ENCODE peak calls at places on chromosome 7, in six cellular contexts. One of them, this sample, is unnamed.

GRCh38 chr7:82697897-82698296 is 254.3 kb upstream of the CACNA2D1 start:
- DNase-seq in fibroblast of mammary gland: no peak
- DNase-seq in HFF-Myc: no peak
- DNase-seq in lower lobe of right lung: no peak
- DNase-seq in dorsolateral prefrontal cortex: no peak
- DNase-seq in HCT116: no peak
- DNase-seq in this sample: no peak

GRCh38 chr7:50669890-50670289 is 104.7 kb upstream of the DDC start:
- DNase-seq in HFF-Myc: no peak
- DNase-seq in dorsolateral prefrontal cortex: peak
- DNase-seq in lower lobe of right lung: no peak
- DNase-seq in fibroblast of mammary gland: no peak
- DNase-seq in HCT116: no peak
- DNase-seq in this sample: no peak

GRCh38 chr7:100722480-100723212 is 2.4 kb downstream of the EPO start:
- DNase-seq in HFF-Myc: no peak
- DNase-seq in lower lobe of right lung: no peak
- DNase-seq in HCT116: no peak
- DNase-seq in dorsolateral prefrontal cortex: no peak
- DNase-seq in fibroblast of mammary gland: no peak
- DNase-seq in this sample: no peak

GRCh38 chr7:106493041-106493731 is 167.8 kb downstream of the CCDC71L start:
- DNase-seq in HCT116: no peak
- DNase-seq in dorsolateral prefrontal cortex: no peak
- DNase-seq in fibroblast of mammary gland: no peak
- DNase-seq in HFF-Myc: no peak
- DNase-seq in lower lobe of right lung: peak
- DNase-seq in this sample: no peak

GRCh38 chr7:120733143-120733542 is 124.8 kb downstream of the TSPAN12 start:
- DNase-seq in HCT116: peak
- DNase-seq in dorsolateral prefrontal cortex: no peak
- DNase-seq in fibroblast of mammary gland: peak
- DNase-seq in lower lobe of right lung: no peak
- DNase-seq in HFF-Myc: peak
- DNase-seq in this sample: no peak

GRCh38 chr7:114922652-114923402 is 933 bp downstream of the MDFIC start:
- DNase-seq in HFF-Myc: no peak
- DNase-seq in HCT116: no peak
- DNase-seq in dorsolateral prefrontal cortex: no peak
- DNase-seq in lower lobe of right lung: peak
- DNase-seq in fibroblast of mammary gland: peak
- DNase-seq in this sample: peak

GRCh38 chr7:134648456-134648855 is 1.8 kb downstream of the BPGM start:
- DNase-seq in lower lobe of right lung: no peak
- DNase-seq in HCT116: no peak
- DNase-seq in dorsolateral prefrontal cortex: no peak
- DNase-seq in HFF-Myc: no peak
- DNase-seq in fibroblast of mammary gland: no peak
- DNase-seq in this sample: no peak

GRCh38 chr7:94258856-94259255 is 135.8 kb upstream of the COL1A2 start:
- DNase-seq in HFF-Myc: peak
- DNase-seq in fibroblast of mammary gland: no peak
- DNase-seq in HCT116: no peak
- DNase-seq in lower lobe of right lung: no peak
- DNase-seq in dorsolateral prefrontal cortex: no peak
- DNase-seq in this sample: no peak

GRCh38 chr7:83547526-83547925 is 101.4 kb downstream of the SEMA3E start:
- DNase-seq in HFF-Myc: no peak
- DNase-seq in dorsolateral prefrontal cortex: no peak
- DNase-seq in lower lobe of right lung: no peak
- DNase-seq in HCT116: peak
- DNase-seq in fibroblast of mammary gland: peak
- DNase-seq in this sample: no peak

GRCh38 chr7:5589819-5590595 is 166.4 kb upstream of the TNRC18 start:
- DNase-seq in HFF-Myc: no peak
- DNase-seq in dorsolateral prefrontal cortex: no peak
- DNase-seq in lower lobe of right lung: no peak
- DNase-seq in fibroblast of mammary gland: no peak
- DNase-seq in HCT116: no peak
- DNase-seq in this sample: no peak

GRCh38 chr7:138970979-138971378 is 10.2 kb downstream of the KIAA1549 start:
- DNase-seq in HCT116: no peak
- DNase-seq in fibroblast of mammary gland: no peak
- DNase-seq in lower lobe of right lung: no peak
- DNase-seq in HFF-Myc: no peak
- DNase-seq in dorsolateral prefrontal cortex: no peak
- DNase-seq in this sample: no peak

GRCh38 chr7:77837275-77837674 is 38.7 kb downstream of the PHTF2 start:
- DNase-seq in lower lobe of right lung: no peak
- DNase-seq in HFF-Myc: no peak
- DNase-seq in HCT116: no peak
- DNase-seq in dorsolateral prefrontal cortex: no peak
- DNase-seq in fibroblast of mammary gland: no peak
- DNase-seq in this sample: no peak

GRCh38 chr7:80942261-80943041 is 23.6 kb upstream of the SEMA3C start:
- DNase-seq in HCT116: peak
- DNase-seq in fibroblast of mammary gland: peak
- DNase-seq in dorsolateral prefrontal cortex: no peak
- DNase-seq in HFF-Myc: peak
- DNase-seq in lower lobe of right lung: no peak
- DNase-seq in this sample: peak

GRCh38 chr7:74619235-74619860 is 38.2 kb upstream of the GTF2I start:
- DNase-seq in HFF-Myc: no peak
- DNase-seq in HCT116: no peak
- DNase-seq in lower lobe of right lung: no peak
- DNase-seq in dorsolateral prefrontal cortex: no peak
- DNase-seq in fibroblast of mammary gland: no peak
- DNase-seq in this sample: no peak

GRCh38 chr7:4718071-4718470 is 36.0 kb downstream of the FOXK1 start:
- DNase-seq in HCT116: no peak
- DNase-seq in fibroblast of mammary gland: no peak
- DNase-seq in HFF-Myc: no peak
- DNase-seq in dorsolateral prefrontal cortex: no peak
- DNase-seq in lower lobe of right lung: no peak
- DNase-seq in this sample: no peak

GRCh38 chr7:111516612-111517011 is 45.7 kb downstream of the IMMP2L start:
- DNase-seq in HFF-Myc: no peak
- DNase-seq in fibroblast of mammary gland: no peak
- DNase-seq in lower lobe of right lung: no peak
- DNase-seq in dorsolateral prefrontal cortex: no peak
- DNase-seq in HCT116: no peak
- DNase-seq in this sample: no peak

GRCh38 chr7:151845412-151846205 is 31.3 kb downstream of the PRKAG2 start:
- DNase-seq in HFF-Myc: no peak
- DNase-seq in lower lobe of right lung: peak
- DNase-seq in HCT116: no peak
- DNase-seq in dorsolateral prefrontal cortex: no peak
- DNase-seq in fibroblast of mammary gland: no peak
- DNase-seq in this sample: no peak

GRCh38 chr7:55113760-55114541 is 95.1 kb downstream of the EGFR start:
- DNase-seq in HFF-Myc: no peak
- DNase-seq in lower lobe of right lung: no peak
- DNase-seq in HCT116: no peak
- DNase-seq in fibroblast of mammary gland: no peak
- DNase-seq in dorsolateral prefrontal cortex: no peak
- DNase-seq in this sample: no peak

GRCh38 chr7:3232228-3232627 is 68.8 kb upstream of the SDK1 start:
- DNase-seq in HCT116: no peak
- DNase-seq in fibroblast of mammary gland: peak
- DNase-seq in HFF-Myc: no peak
- DNase-seq in dorsolateral prefrontal cortex: no peak
- DNase-seq in lower lobe of right lung: no peak
- DNase-seq in this sample: no peak

GRCh38 chr7:70000747-70001348 is 402.6 kb downstream of the AUTS2 start:
- DNase-seq in lower lobe of right lung: no peak
- DNase-seq in dorsolateral prefrontal cortex: no peak
- DNase-seq in fibroblast of mammary gland: no peak
- DNase-seq in HFF-Myc: no peak
- DNase-seq in HCT116: no peak
- DNase-seq in this sample: no peak

GRCh38 chr7:127995157-127995865 is 35.9 kb downstream of the LRRC4 start:
- DNase-seq in fibroblast of mammary gland: peak
- DNase-seq in HCT116: no peak
- DNase-seq in dorsolateral prefrontal cortex: no peak
- DNase-seq in HFF-Myc: no peak
- DNase-seq in lower lobe of right lung: no peak
- DNase-seq in this sample: no peak

GRCh38 chr7:99109108-99110051 is 34.5 kb downstream of the SMURF1 start:
- DNase-seq in HFF-Myc: no peak
- DNase-seq in fibroblast of mammary gland: no peak
- DNase-seq in lower lobe of right lung: no peak
- DNase-seq in HCT116: no peak
- DNase-seq in dorsolateral prefrontal cortex: peak
- DNase-seq in this sample: peak

GRCh38 chr7:103540986-103541385 is 95.0 kb upstream of the SLC26A5 start:
- DNase-seq in dorsolateral prefrontal cortex: peak
- DNase-seq in lower lobe of right lung: no peak
- DNase-seq in HFF-Myc: no peak
- DNase-seq in fibroblast of mammary gland: no peak
- DNase-seq in HCT116: no peak
- DNase-seq in this sample: peak

GRCh38 chr7:25858200-25858561 is 293.8 kb upstream of the NFE2L3 start:
- DNase-seq in HFF-Myc: no peak
- DNase-seq in dorsolateral prefrontal cortex: no peak
- DNase-seq in lower lobe of right lung: no peak
- DNase-seq in HCT116: no peak
- DNase-seq in fibroblast of mammary gland: no peak
- DNase-seq in this sample: no peak

DNA sequence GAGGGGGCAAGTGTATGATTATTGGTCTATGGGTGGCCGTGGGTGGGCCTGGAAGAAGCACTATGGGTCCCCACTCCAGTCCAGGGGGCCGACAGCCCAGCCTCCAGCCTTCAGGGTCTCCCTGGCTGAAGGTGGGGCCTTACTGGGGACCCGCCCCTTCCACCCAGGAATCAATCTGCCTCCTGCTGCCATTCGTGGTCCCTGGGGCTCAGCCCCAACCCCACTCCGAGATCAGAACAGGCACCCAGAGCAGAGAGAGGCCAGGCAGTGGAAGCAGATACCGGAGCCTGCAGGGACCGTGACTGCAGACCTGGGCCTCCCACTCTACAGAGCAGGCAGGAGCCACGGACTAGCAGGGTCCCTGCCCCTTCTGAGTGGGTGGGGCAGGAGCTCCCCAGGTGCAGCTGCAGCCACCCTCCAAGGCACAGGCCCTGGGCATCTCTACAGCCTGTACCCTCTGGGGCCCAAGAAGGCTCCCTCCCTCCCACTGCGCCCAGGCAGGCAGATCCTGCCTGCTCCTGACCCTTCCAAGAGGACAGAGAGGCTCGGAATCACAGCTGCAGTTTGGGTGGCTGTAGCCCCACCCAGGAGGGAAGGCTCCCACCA is 13.6 kb upstream of the FOXL3 start:
- DNase-seq in fibroblast of mammary gland: no peak
- DNase-seq in HFF-Myc: no peak
- DNase-seq in lower lobe of right lung: no peak
- DNase-seq in HCT116: no peak
- DNase-seq in dorsolateral prefrontal cortex: no peak
- DNase-seq in this sample: peak
- H3K4me3 ChIP-seq in fibroblast of mammary gland: no peak
- H3K4me3 ChIP-seq in HFF-Myc: no peak
- H3K4me3 ChIP-seq in lower lobe of right lung: no peak
- H3K4me3 ChIP-seq in HCT116: no peak
- H3K4me3 ChIP-seq in dorsolateral prefrontal cortex: no peak
- H3K4me3 ChIP-seq in this sample: no peak

GRCh38 chr7:41976411-41976810 is 260.6 kb downstream of the GLI3 start:
- DNase-seq in HFF-Myc: no peak
- DNase-seq in HCT116: no peak
- DNase-seq in dorsolateral prefrontal cortex: no peak
- DNase-seq in fibroblast of mammary gland: no peak
- DNase-seq in lower lobe of right lung: no peak
- DNase-seq in this sample: no peak

GRCh38 chr7:41974835-41975234 is 262.2 kb downstream of the GLI3 start:
- DNase-seq in fibroblast of mammary gland: no peak
- DNase-seq in HCT116: no peak
- DNase-seq in lower lobe of right lung: no peak
- DNase-seq in dorsolateral prefrontal cortex: no peak
- DNase-seq in HFF-Myc: no peak
- DNase-seq in this sample: no peak

GRCh38 chr7:41978858-41979257 is 258.2 kb downstream of the GLI3 start:
- DNase-seq in dorsolateral prefrontal cortex: no peak
- DNase-seq in fibroblast of mammary gland: no peak
- DNase-seq in HFF-Myc: no peak
- DNase-seq in lower lobe of right lung: no peak
- DNase-seq in HCT116: no peak
- DNase-seq in this sample: no peak

GRCh38 chr7:41975854-41976253 is 261.2 kb downstream of the GLI3 start:
- DNase-seq in HCT116: no peak
- DNase-seq in fibroblast of mammary gland: peak
- DNase-seq in HFF-Myc: no peak
- DNase-seq in dorsolateral prefrontal cortex: no peak
- DNase-seq in lower lobe of right lung: no peak
- DNase-seq in this sample: no peak

GRCh38 chr7:41977165-41977651 is 259.8 kb downstream of the GLI3 start:
- DNase-seq in lower lobe of right lung: no peak
- DNase-seq in HCT116: peak
- DNase-seq in fibroblast of mammary gland: peak
- DNase-seq in HFF-Myc: no peak
- DNase-seq in dorsolateral prefrontal cortex: no peak
- DNase-seq in this sample: no peak
- TF ChIP-seq CTCF in lower lobe of right lung: peak
- TF ChIP-seq CTCF in HCT116: peak
- TF ChIP-seq CTCF in fibroblast of mammary gland: peak
- TF ChIP-seq CTCF in HFF-Myc: peak
- TF ChIP-seq CTCF in dorsolateral prefrontal cortex: peak
- TF ChIP-seq CTCF in this sample: peak

GRCh38 chr7:144027974-144028373 is 20.8 kb upstream of the OR2A5 start:
- DNase-seq in HCT116: no peak
- DNase-seq in fibroblast of mammary gland: peak
- DNase-seq in lower lobe of right lung: no peak
- DNase-seq in HFF-Myc: no peak
- DNase-seq in dorsolateral prefrontal cortex: no peak
- DNase-seq in this sample: no peak
- H3K4me3 ChIP-seq in HCT116: no peak
- H3K4me3 ChIP-seq in fibroblast of mammary gland: no peak
- H3K4me3 ChIP-seq in lower lobe of right lung: no peak
- H3K4me3 ChIP-seq in HFF-Myc: no peak
- H3K4me3 ChIP-seq in dorsolateral prefrontal cortex: no peak
- H3K4me3 ChIP-seq in this sample: no peak

DNA sequence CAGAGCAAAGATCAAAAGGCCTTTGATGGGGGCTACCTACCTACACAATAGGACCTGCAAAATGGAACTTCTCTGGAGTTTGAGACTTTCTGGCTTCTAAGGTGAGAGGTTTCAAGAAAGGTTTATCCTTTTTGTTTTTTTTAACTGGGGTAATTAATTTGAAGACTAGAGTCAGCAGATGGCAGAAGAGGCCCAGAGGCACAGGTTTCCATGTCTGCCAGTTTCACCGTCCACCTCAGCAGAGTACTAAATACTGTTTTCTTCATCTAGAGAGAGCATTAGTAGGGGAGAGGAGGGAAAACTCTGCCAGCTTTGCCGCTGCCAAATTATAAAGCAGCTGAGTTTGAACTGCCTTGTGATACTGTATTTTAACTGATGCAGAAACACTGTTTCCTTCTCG is 138.7 kb downstream of the SLC25A13 start:
- DNase-seq in dorsolateral prefrontal cortex: no peak
- DNase-seq in HCT116: no peak
- DNase-seq in HFF-Myc: no peak
- DNase-seq in fibroblast of mammary gland: no peak
- DNase-seq in lower lobe of right lung: no peak
- DNase-seq in this sample: no peak
- TF ChIP-seq CTCF in dorsolateral prefrontal cortex: no peak
- TF ChIP-seq CTCF in HCT116: no peak
- TF ChIP-seq CTCF in HFF-Myc: no peak
- TF ChIP-seq CTCF in fibroblast of mammary gland: no peak
- TF ChIP-seq CTCF in lower lobe of right lung: no peak
- TF ChIP-seq CTCF in this sample: no peak

This sample was measured in left ventricle myocardium inferior.